ENCODE peak calls at places on chromosomes 5 and 9, in five cellular contexts. One of them, this sample, is unnamed. For H3K36me3, the result is how much of the 10 kb centered on the place peaks cover.

GRCh38 chr5:135890867-135891266 is 4.8 kb downstream of the IL9 start:
- ATAC-seq in HepG2: no peak
- ATAC-seq in upper lobe of left lung: no peak
- ATAC-seq in GM12878: peak
- ATAC-seq in K562: no peak
- ATAC-seq in this sample: no peak

GRCh38 chr9:94761506-94761905 is 35.0 kb downstream of the AOPEP start:
- ATAC-seq in HepG2: no peak
- ATAC-seq in upper lobe of left lung: no peak
- ATAC-seq in GM12878: no peak
- ATAC-seq in K562: no peak
- ATAC-seq in this sample: no peak

GRCh38 chr9:68433629-68434028 is 77.2 kb downstream of the PGM5 start:
- ATAC-seq in HepG2: no peak
- ATAC-seq in upper lobe of left lung: no peak
- ATAC-seq in GM12878: no peak
- ATAC-seq in K562: no peak
- ATAC-seq in this sample: no peak

GRCh38 chr9:35691325-35691631 is 1.6 kb upstream of the TPM2 start:
- ATAC-seq in HepG2: peak
- ATAC-seq in upper lobe of left lung: peak
- ATAC-seq in GM12878: no peak
- ATAC-seq in K562: peak
- ATAC-seq in this sample: no peak

GRCh38 chr5:141910271-141910673 is 13.4 kb upstream of the DELE1 start:
- ATAC-seq in HepG2: no peak
- ATAC-seq in upper lobe of left lung: no peak
- ATAC-seq in GM12878: no peak
- ATAC-seq in K562: no peak
- ATAC-seq in this sample: peak

GRCh38 chr5:58499231-58499630 is 8.0 kb downstream of the GAPT start:
- ATAC-seq in HepG2: no peak
- ATAC-seq in upper lobe of left lung: no peak
- ATAC-seq in GM12878: no peak
- ATAC-seq in K562: no peak
- ATAC-seq in this sample: no peak

GRCh38 chr5:24161559-24161958 is 483.2 kb downstream of the CDH10 start:
- ATAC-seq in HepG2: no peak
- ATAC-seq in upper lobe of left lung: no peak
- ATAC-seq in GM12878: no peak
- ATAC-seq in K562: no peak
- ATAC-seq in this sample: no peak

GRCh38 chr5:176166427-176166826 is 71.8 kb upstream of the SIMC1 start:
- ATAC-seq in HepG2: no peak
- ATAC-seq in upper lobe of left lung: no peak
- ATAC-seq in GM12878: no peak
- ATAC-seq in K562: no peak
- ATAC-seq in this sample: no peak

GRCh38 chr5:168875839-168876238 is 296.7 kb upstream of the PANK3 start:
- ATAC-seq in HepG2: no peak
- ATAC-seq in upper lobe of left lung: no peak
- ATAC-seq in GM12878: no peak
- ATAC-seq in K562: no peak
- ATAC-seq in this sample: no peak

GRCh38 chr9:15578719-15579118 is 25.9 kb downstream of the CCDC171 start:
- ATAC-seq in HepG2: no peak
- ATAC-seq in upper lobe of left lung: no peak
- ATAC-seq in GM12878: no peak
- ATAC-seq in K562: no peak
- ATAC-seq in this sample: no peak

GRCh38 chr9:112157087-112157486 is 18.0 kb downstream of the SUSD1 start:
- ATAC-seq in HepG2: no peak
- ATAC-seq in upper lobe of left lung: no peak
- ATAC-seq in GM12878: no peak
- ATAC-seq in K562: no peak
- ATAC-seq in this sample: no peak

GRCh38 chr5:107274576-107274975 is 396.2 kb downstream of the EFNA5 start:
- ATAC-seq in HepG2: no peak
- ATAC-seq in upper lobe of left lung: no peak
- ATAC-seq in GM12878: no peak
- ATAC-seq in K562: no peak
- ATAC-seq in this sample: no peak

GRCh38 chr5:96807099-96807654 is 568 bp downstream of the ERAP1 start:
- ATAC-seq in HepG2: peak
- ATAC-seq in upper lobe of left lung: peak
- ATAC-seq in GM12878: peak
- ATAC-seq in K562: peak
- ATAC-seq in this sample: peak

GRCh38 chr9:130034570-130034969 is 8.4 kb downstream of the FNBP1 start:
- ATAC-seq in HepG2: no peak
- ATAC-seq in upper lobe of left lung: no peak
- ATAC-seq in GM12878: peak
- ATAC-seq in K562: no peak
- ATAC-seq in this sample: no peak

GRCh38 chr5:181204561-181205401 is at the start of gene TRIM7:
- ATAC-seq in HepG2: peak
- ATAC-seq in upper lobe of left lung: no peak
- ATAC-seq in GM12878: peak
- ATAC-seq in K562: peak
- ATAC-seq in this sample: peak

GRCh38 chr5:112534564-112534963 is 115.5 kb upstream of the EPB41L4A start:
- ATAC-seq in HepG2: no peak
- ATAC-seq in upper lobe of left lung: no peak
- ATAC-seq in GM12878: peak
- ATAC-seq in K562: peak
- ATAC-seq in this sample: no peak

GRCh38 chr5:53590759-53591158 is 30.3 kb downstream of the NDUFS4 start:
- ATAC-seq in HepG2: no peak
- ATAC-seq in upper lobe of left lung: no peak
- ATAC-seq in GM12878: peak
- ATAC-seq in K562: no peak
- ATAC-seq in this sample: no peak

GRCh38 chr9:103530934-103531333 is 535.8 kb downstream of the CYLC2 start:
- ATAC-seq in HepG2: no peak
- ATAC-seq in upper lobe of left lung: no peak
- ATAC-seq in GM12878: no peak
- ATAC-seq in K562: no peak
- ATAC-seq in this sample: no peak

GRCh38 chr5:18653216-18653752 is 1019.0 kb downstream of the TAF11L14 start:
- ATAC-seq in HepG2: no peak
- ATAC-seq in upper lobe of left lung: peak
- ATAC-seq in GM12878: peak
- ATAC-seq in K562: no peak
- ATAC-seq in this sample: no peak

GRCh38 chr5:82389347-82389746 is 111.2 kb upstream of the RPS23 start:
- ATAC-seq in HepG2: no peak
- ATAC-seq in upper lobe of left lung: no peak
- ATAC-seq in GM12878: no peak
- ATAC-seq in K562: peak
- ATAC-seq in this sample: no peak

GRCh38 chr9:118331622-118332045 is 627.4 kb downstream of the TLR4 start:
- ATAC-seq in HepG2: no peak
- ATAC-seq in upper lobe of left lung: no peak
- ATAC-seq in GM12878: no peak
- ATAC-seq in K562: no peak
- ATAC-seq in this sample: no peak

GRCh38 chr9:13900449-13900848 is 413.5 kb downstream of the NFIB start:
- ATAC-seq in HepG2: no peak
- ATAC-seq in upper lobe of left lung: no peak
- ATAC-seq in GM12878: no peak
- ATAC-seq in K562: no peak
- ATAC-seq in this sample: no peak

GRCh38 chr5:41404757-41405156 is 105.6 kb downstream of the PLCXD3 start:
- ATAC-seq in HepG2: no peak
- ATAC-seq in upper lobe of left lung: no peak
- ATAC-seq in GM12878: no peak
- ATAC-seq in K562: no peak
- ATAC-seq in this sample: no peak

GRCh38 chr9:72041775-72042194 is 18.6 kb downstream of the C9orf57 start:
- ATAC-seq in HepG2: no peak
- ATAC-seq in upper lobe of left lung: peak
- ATAC-seq in GM12878: no peak
- ATAC-seq in K562: no peak
- ATAC-seq in this sample: no peak

GRCh38 chr9:33737811-33738606 is 57.4 kb upstream of the PRSS3 start:
- ATAC-seq in HepG2: peak
- ATAC-seq in upper lobe of left lung: no peak
- ATAC-seq in GM12878: peak
- ATAC-seq in K562: peak
- ATAC-seq in this sample: no peak

GRCh38 chr5:68149189-68149588 is 66.4 kb upstream of the PIK3R1 start:
- ATAC-seq in HepG2: peak
- ATAC-seq in upper lobe of left lung: no peak
- ATAC-seq in GM12878: peak
- ATAC-seq in K562: no peak
- ATAC-seq in this sample: no peak

GRCh38 chr9:107644774-107645463 is 155.3 kb upstream of the KLF4 start:
- ATAC-seq in HepG2: no peak
- ATAC-seq in upper lobe of left lung: no peak
- ATAC-seq in GM12878: no peak
- ATAC-seq in K562: no peak
- ATAC-seq in this sample: peak

GRCh38 chr9:94922098-94922607 is 195.7 kb downstream of the AOPEP start:
- ATAC-seq in HepG2: peak
- ATAC-seq in upper lobe of left lung: peak
- ATAC-seq in GM12878: no peak
- ATAC-seq in K562: no peak
- ATAC-seq in this sample: peak

GRCh38 chr9:19782005-19782404 is 6.8 kb downstream of the SLC24A2 start:
- ATAC-seq in HepG2: no peak
- ATAC-seq in upper lobe of left lung: no peak
- ATAC-seq in GM12878: no peak
- ATAC-seq in K562: peak
- ATAC-seq in this sample: no peak

GRCh38 chr5:132491368-132492364 is 1.1 kb upstream of the IRF1 start:
- ATAC-seq in HepG2: peak
- ATAC-seq in upper lobe of left lung: peak
- ATAC-seq in GM12878: peak
- ATAC-seq in K562: peak
- ATAC-seq in this sample: no peak

GRCh38 chr5:136285501-136285900 is 79.8 kb downstream of the TRPC7 start:
- ATAC-seq in HepG2: no peak
- ATAC-seq in upper lobe of left lung: no peak
- ATAC-seq in GM12878: no peak
- ATAC-seq in K562: peak
- ATAC-seq in this sample: no peak

GRCh38 chr5:43367909-43368648 is 44.1 kb downstream of the CCL28 start:
- ATAC-seq in HepG2: peak
- ATAC-seq in upper lobe of left lung: no peak
- ATAC-seq in GM12878: no peak
- ATAC-seq in K562: peak
- ATAC-seq in this sample: no peak

GRCh38 chr9:87675906-87676515 is 49.9 kb upstream of the CTSL start:
- ATAC-seq in HepG2: no peak
- ATAC-seq in upper lobe of left lung: peak
- ATAC-seq in GM12878: no peak
- ATAC-seq in K562: no peak
- ATAC-seq in this sample: no peak

GRCh38 chr5:147162740-147163139 is 72.1 kb upstream of the STK32A start:
- ATAC-seq in HepG2: no peak
- ATAC-seq in upper lobe of left lung: no peak
- ATAC-seq in GM12878: no peak
- ATAC-seq in K562: no peak
- ATAC-seq in this sample: no peak

GRCh38 chr9:27785714-27786100 is 212.4 kb upstream of the C9orf72 start:
- ATAC-seq in HepG2: no peak
- ATAC-seq in upper lobe of left lung: no peak
- ATAC-seq in GM12878: peak
- ATAC-seq in K562: no peak
- ATAC-seq in this sample: no peak

GRCh38 chr5:149380466-149381121 is 1.5 kb upstream of the IL17B start:
- ATAC-seq in HepG2: peak
- ATAC-seq in upper lobe of left lung: no peak
- ATAC-seq in GM12878: no peak
- ATAC-seq in K562: peak
- ATAC-seq in this sample: peak
- TF ChIP-seq EP300 in HepG2: peak
- TF ChIP-seq EP300 in upper lobe of left lung: no peak
- TF ChIP-seq EP300 in GM12878: no peak
- TF ChIP-seq EP300 in K562: no peak
- TF ChIP-seq EP300 in this sample: peak

GRCh38 chr5:14504332-14504727 is 77.3 kb upstream of the OTULINL start:
- ATAC-seq in HepG2: no peak
- ATAC-seq in upper lobe of left lung: no peak
- ATAC-seq in GM12878: no peak
- ATAC-seq in K562: no peak
- ATAC-seq in this sample: no peak

GRCh38 chr5:14503017-14503680 is 78.4 kb upstream of the OTULINL start:
- ATAC-seq in HepG2: no peak
- ATAC-seq in upper lobe of left lung: no peak
- ATAC-seq in GM12878: no peak
- ATAC-seq in K562: no peak
- ATAC-seq in this sample: no peak

GRCh38 chr5:14503681-14504331 is 77.8 kb upstream of the OTULINL start:
- ATAC-seq in HepG2: peak
- ATAC-seq in upper lobe of left lung: no peak
- ATAC-seq in GM12878: no peak
- ATAC-seq in K562: no peak
- ATAC-seq in this sample: no peak

GRCh38 chr5:14501353-14502162 is 80.0 kb upstream of the OTULINL start:
- ATAC-seq in HepG2: no peak
- ATAC-seq in upper lobe of left lung: no peak
- ATAC-seq in GM12878: no peak
- ATAC-seq in K562: no peak
- ATAC-seq in this sample: no peak

DNA sequence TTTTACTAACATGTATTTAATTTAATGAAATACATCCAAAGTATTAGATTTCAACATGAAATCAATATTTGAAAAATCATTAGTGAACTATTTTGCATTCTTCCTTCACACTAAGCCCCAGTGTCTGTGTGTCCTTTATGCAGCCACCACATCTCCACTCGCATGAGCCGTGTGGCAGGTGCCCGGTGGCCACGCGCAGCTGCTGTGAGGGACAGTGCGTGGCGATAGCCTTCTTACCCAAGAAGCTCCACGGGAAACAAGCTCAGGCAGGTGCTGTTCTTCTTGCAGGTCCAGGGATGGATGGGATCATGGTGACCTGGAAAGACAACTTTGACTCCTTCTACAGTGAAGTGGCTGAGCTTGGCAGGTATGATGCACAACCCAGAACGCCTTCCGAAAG is 79.3 kb upstream of the OTULINL start:
- ATAC-seq in HepG2: no peak
- ATAC-seq in upper lobe of left lung: no peak
- ATAC-seq in GM12878: no peak
- ATAC-seq in K562: no peak
- ATAC-seq in this sample: no peak
- H3K36me3 ChIP-seq in HepG2: under half
- H3K36me3 ChIP-seq in upper lobe of left lung: half or more
- H3K36me3 ChIP-seq in GM12878: under half
- H3K36me3 ChIP-seq in K562: under half
- H3K36me3 ChIP-seq in this sample: half or more

GRCh38 chr9:127388037-127388855 is 8.7 kb upstream of the SLC2A8 start:
- ATAC-seq in HepG2: peak
- ATAC-seq in upper lobe of left lung: peak
- ATAC-seq in GM12878: peak
- ATAC-seq in K562: peak
- ATAC-seq in this sample: peak
- TF ChIP-seq EP300 in HepG2: peak
- TF ChIP-seq EP300 in upper lobe of left lung: no peak
- TF ChIP-seq EP300 in GM12878: peak
- TF ChIP-seq EP300 in K562: no peak
- TF ChIP-seq EP300 in this sample: no peak

GRCh38 chr9:92236465-92236864 is 57.0 kb downstream of the IARS1 start:
- ATAC-seq in HepG2: no peak
- ATAC-seq in upper lobe of left lung: no peak
- ATAC-seq in GM12878: no peak
- ATAC-seq in K562: no peak
- ATAC-seq in this sample: no peak
- H3K36me3 ChIP-seq in HepG2: half or more
- H3K36me3 ChIP-seq in upper lobe of left lung: under half
- H3K36me3 ChIP-seq in GM12878: under half
- H3K36me3 ChIP-seq in K562: half or more
- H3K36me3 ChIP-seq in this sample: half or more

This sample was measured in gastroesophageal sphincter.